ENCODE peak calls at places on chromosomes 3 and 15, in seven cellular contexts. H, T, J, L, V, R and N are unnamed samples.

GRCh38 chr3:34229871-34230270 is 431.4 kb downstream of the PDCD6IP start:
- DNase-seq in T (no peak), V (no peak), J (no peak), H (no peak), L (no peak), R (no peak), N (no peak)

GRCh38 chr3:189572249-189572648 is 58.9 kb upstream of the TP63 start:
- DNase-seq in J (no peak), H (peak; percentile 52), L (no peak), V (no peak), T (no peak), R (no peak), N (no peak)

GRCh38 chr15:67176195-67176971 is 78.1 kb downstream of the AAGAB start:
- DNase-seq in R (no peak), H (no peak), L (no peak), J (peak; percentile 68), T (no peak), V (no peak), N (no peak)

GRCh38 chr3:13714251-13714916 is 165.5 kb downstream of the FBLN2 start:
- DNase-seq in V (no peak), H (no peak), R (no peak), L (no peak), T (no peak), J (peak; percentile 31), N (no peak)

GRCh38 chr3:177050466-177051237 is 146.6 kb downstream of the TBL1XR1 start:
- DNase-seq in R (no peak), T (peak; percentile 64), J (no peak), V (peak; percentile 29), L (no peak), H (peak; percentile 69), N (peak; percentile 50)

GRCh38 chr3:153640689-153641308 is 478.8 kb downstream of the RAP2B start:
- DNase-seq in J (no peak), L (no peak), R (peak; percentile 36), V (no peak), H (no peak), T (no peak), N (no peak)

GRCh38 chr3:50971487-50971924 is 296.8 kb downstream of the DOCK3 start:
- DNase-seq in V (peak; percentile 21), R (peak; percentile 69), H (peak; percentile 65), J (no peak), L (peak; percentile 52), T (peak; percentile 58), N (peak; percentile 50)

GRCh38 chr3:103992469-103992868 is 1374.2 kb upstream of the ALCAM start:
- DNase-seq in R (no peak), T (no peak), L (no peak), H (no peak), J (no peak), V (no peak), N (no peak)

GRCh38 chr15:24857777-24858176 is 97.0 kb upstream of the SNRPN start:
- DNase-seq in T (no peak), R (no peak), J (no peak), L (no peak), H (no peak), V (no peak), N (no peak)

GRCh38 chr15:69823223-69823907 is 274.4 kb downstream of the TLE3 start:
- DNase-seq in R (no peak), L (no peak), J (no peak), V (no peak), H (peak; percentile 17), T (no peak), N (peak; percentile 48)

GRCh38 chr15:48040166-48040817 is 80.5 kb upstream of the SLC24A5 start:
- DNase-seq in J (no peak), V (no peak), T (no peak), L (peak; percentile 17), R (no peak), H (peak; percentile 37), N (peak; percentile 48)